ENCODE peak calls at places on chromosome 17, in five cellular contexts. W, G, A, B and L are unnamed samples.

GRCh38 chr17:64331366-64331765 is 59.3 kb downstream of the PECAM1 start:
- DNase-seq in W (no peak), G (no peak), A (no peak), B (peak), L (no peak)

GRCh38 chr17:81278831-81279230 is 16.3 kb downstream of the SLC38A10 start:
- DNase-seq in W (no peak), G (no peak), A (no peak), B (no peak), L (no peak)

GRCh38 chr17:30243002-30243401 is 7.5 kb upstream of the SLC6A4 start:
- DNase-seq in W (no peak), G (no peak), A (no peak), B (no peak), L (no peak)

GRCh38 chr17:39679521-39680192 is 8.2 kb downstream of the PGAP3 start:
- DNase-seq in W (no peak), G (no peak), A (peak), B (no peak), L (no peak)

GRCh38 chr17:29674270-29674669 is 51.6 kb upstream of the CORO6 start:
- DNase-seq in W (no peak), G (no peak), A (no peak), B (no peak), L (no peak)

GRCh38 chr17:76280650-76281049 is 15.5 kb downstream of the UBALD2 start:
- DNase-seq in W (no peak), G (no peak), A (no peak), B (no peak), L (no peak)

GRCh38 chr17:63096426-63096825 is 130.4 kb downstream of the TANC2 start:
- DNase-seq in W (peak), G (peak), A (no peak), B (no peak), L (no peak)

GRCh38 chr17:4914009-4914408 is 11.1 kb upstream of the CHRNE start:
- DNase-seq in W (peak), G (peak), A (no peak), B (peak), L (no peak)

GRCh38 chr17:76569607-76570279 is 15.9 kb downstream of the ST6GALNAC2 start:
- DNase-seq in W (no peak), G (peak), A (peak), B (no peak), L (no peak)

GRCh38 chr17:15490634-15491261 is 23.3 kb upstream of the CDRT4 start:
- DNase-seq in W (peak), G (peak), A (peak), B (no peak), L (no peak)

GRCh38 chr17:80880650-80880989 is 111.0 kb upstream of the CHMP6 start:
- DNase-seq in W (no peak), G (no peak), A (no peak), B (no peak), L (no peak)

GRCh38 chr17:56785396-56785795 is 48.3 kb downstream of the C17orf67 start:
- DNase-seq in W (peak), G (peak), A (no peak), B (peak), L (no peak)

GRCh38 chr17:83091257-83092141 is 12.1 kb downstream of the METRNL start:
- DNase-seq in W (no peak), G (no peak), A (no peak), B (no peak), L (no peak)

GRCh38 chr17:62696726-62697490 is 69.4 kb downstream of the MRC2 start:
- DNase-seq in W (no peak), G (peak), A (no peak), B (no peak), L (no peak)

GRCh38 chr17:50426814-50427787 is 1.1 kb downstream of the ACSF2 start:
- DNase-seq in W (peak), G (peak), A (peak), B (peak), L (no peak)
- TF ChIP-seq CTCF in W (peak), G (no peak), A (peak), B (no peak), L (no peak)

GRCh38 chr17:19714542-19715411 is 1.6 kb downstream of the SLC47A2 start:
- DNase-seq in W (no peak), G (no peak), A (no peak), B (no peak), L (no peak)

GRCh38 chr17:19712436-19713004 is 3.9 kb downstream of the SLC47A2 start:
- DNase-seq in W (no peak), G (no peak), A (no peak), B (no peak), L (no peak)

GRCh38 chr17:19713901-19714361 is 2.5 kb downstream of the SLC47A2 start:
- DNase-seq in W (no peak), G (no peak), A (no peak), B (no peak), L (no peak)

GRCh38 chr17:19716108-19717030 is at the start of gene SLC47A2:
- DNase-seq in W (no peak), G (no peak), A (no peak), B (peak), L (no peak)

GRCh38 chr17:19713462-19713861 is 2.9 kb downstream of the SLC47A2 start:
- DNase-seq in W (no peak), G (no peak), A (no peak), B (no peak), L (no peak)
- TF ChIP-seq CTCF in W (peak), G (peak), A (peak), B (no peak), L (no peak)

GRCh38 chr17:67139784-67140665 is 95.7 kb downstream of the CACNG1 start:
- DNase-seq in W (peak), G (peak), A (no peak), B (peak), L (no peak)
- TF ChIP-seq CTCF in W (no peak), G (no peak), A (peak), B (no peak), L (no peak)

GRCh38 chr17:58121925-58122324 is 26.3 kb upstream of the OR4D1 start:
- DNase-seq in W (peak), G (peak), A (peak), B (peak), L (no peak)
- TF ChIP-seq CTCF in W (peak), G (no peak), A (peak), B (peak), L (no peak)

DNA sequence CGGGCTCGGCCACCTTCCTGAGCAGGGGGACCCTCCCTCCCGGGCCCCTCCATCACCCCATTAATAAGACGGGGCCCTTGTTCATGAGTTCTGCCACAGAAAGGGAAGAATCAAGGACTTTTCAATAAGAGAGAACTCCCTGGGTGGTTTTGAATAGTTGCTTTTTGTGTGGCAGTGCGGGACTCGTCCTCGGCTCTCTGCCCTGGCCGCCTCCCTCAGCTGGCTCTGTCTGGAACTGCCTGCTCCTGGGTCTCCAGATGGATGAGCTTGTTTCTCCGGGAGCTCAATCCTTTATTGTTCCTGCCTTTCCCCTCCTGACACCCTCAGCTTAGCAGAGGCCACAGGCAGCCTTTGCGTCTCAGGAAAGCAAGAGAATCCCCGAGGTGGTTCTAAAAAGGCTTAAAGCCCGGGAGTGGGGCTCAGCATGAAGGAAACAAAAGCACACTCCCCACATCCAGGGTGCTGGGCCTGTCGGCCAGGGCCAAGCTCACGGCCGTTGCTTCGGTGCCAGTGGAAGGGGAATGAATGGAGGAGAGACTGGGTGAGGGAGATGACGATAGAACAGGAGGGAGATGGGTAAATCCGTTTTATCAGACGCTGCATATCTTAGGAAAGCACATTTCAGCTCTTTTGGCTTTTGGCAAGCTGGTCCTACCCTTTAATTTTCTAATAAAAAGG is 60.2 kb downstream of the RAI1 start:
- DNase-seq in W (peak), G (peak), A (peak), B (no peak), L (no peak)
- TF ChIP-seq CTCF in W (no peak), G (no peak), A (no peak), B (no peak), L (no peak)

DNA sequence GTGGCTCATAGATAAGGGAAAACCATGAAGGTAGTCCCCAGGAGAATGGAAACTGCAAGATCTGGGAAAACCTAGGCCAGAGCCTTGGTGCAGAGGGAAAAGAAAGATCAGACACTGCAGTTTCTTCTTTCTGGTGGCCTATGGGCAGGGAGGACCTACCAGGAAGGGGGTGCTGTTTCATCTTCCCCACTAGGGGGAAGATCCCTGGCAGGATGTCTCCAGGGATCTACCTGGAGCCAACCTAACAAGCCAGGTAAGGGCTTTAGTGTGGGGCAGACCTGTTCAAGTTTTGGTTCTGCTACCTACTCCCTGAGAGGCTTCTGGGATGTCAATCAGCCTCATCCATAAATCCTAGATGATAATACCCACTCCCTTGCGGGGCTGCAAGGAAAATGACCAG is 21.4 kb downstream of the TOM1L2 start:
- DNase-seq in W (no peak), G (no peak), A (no peak), B (no peak), L (no peak)
- TF ChIP-seq CTCF in W (peak), G (peak), A (peak), B (peak), L (no peak)

DNA sequence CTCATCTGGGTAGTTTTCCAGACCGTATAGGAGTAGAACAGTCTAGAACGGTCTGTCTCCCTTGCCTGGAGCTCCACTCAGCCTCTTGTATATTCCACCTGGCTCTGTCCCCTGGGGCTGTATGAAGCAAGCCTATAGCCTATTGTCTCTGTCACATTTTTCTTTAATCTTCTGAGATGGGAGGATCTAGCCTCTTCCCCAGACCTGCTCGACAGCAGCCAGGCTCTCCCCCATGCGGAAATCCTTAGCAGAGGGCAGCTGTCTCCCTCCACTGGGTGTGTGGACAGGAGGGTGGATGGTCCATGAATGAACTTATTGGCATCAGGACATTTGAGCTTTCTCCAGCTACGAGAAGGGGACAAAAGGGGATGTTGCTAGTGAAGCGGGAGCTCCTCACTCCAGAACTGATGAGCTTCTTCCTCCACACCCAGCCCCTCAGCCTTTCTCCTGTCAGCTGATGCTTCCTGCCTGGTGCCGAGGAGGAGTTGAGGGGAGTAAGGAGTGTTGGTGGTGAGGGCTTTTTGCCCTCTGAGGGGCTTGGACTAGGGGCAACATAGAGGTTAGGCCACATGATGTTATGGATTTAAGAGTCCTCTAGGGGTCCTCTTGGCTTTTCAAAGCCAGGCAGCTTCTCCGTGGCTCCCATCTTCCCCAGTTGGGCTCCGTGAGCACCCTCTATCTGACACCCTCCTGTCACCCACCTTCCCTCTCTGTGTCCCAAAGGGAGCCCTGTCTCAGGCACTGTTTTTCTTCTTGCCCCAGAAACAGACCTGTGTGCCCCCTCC is 28.0 kb downstream of the ARHGAP23 start:
- DNase-seq in W (no peak), G (no peak), A (peak), B (no peak), L (no peak)
- TF ChIP-seq CTCF in W (peak), G (peak), A (peak), B (no peak), L (no peak)